ENCODE peak calls at places on chromosomes 1 and 21, in seven cellular contexts. One of them, this sample, is unnamed. For H3K27me3 and H3K4me1, the result is how much of the 10 kb centered on the place peaks cover.

GRCh38 chr1:24049709-24050108 is 62.2 kb downstream of the MYOM3 start:
- DNase-seq in H9: no peak
- DNase-seq in prostate gland: no peak
- DNase-seq in cardiac muscle cell: no peak
- DNase-seq in heart right ventricle: no peak
- DNase-seq in neural progenitor cell: no peak
- DNase-seq in endothelial cell of umbilical vein: no peak
- DNase-seq in this sample: no peak

GRCh38 chr1:241212624-241213023 is 144.4 kb downstream of the RGS7 start:
- DNase-seq in H9: no peak
- DNase-seq in prostate gland: no peak
- DNase-seq in cardiac muscle cell: no peak
- DNase-seq in heart right ventricle: no peak
- DNase-seq in neural progenitor cell: no peak
- DNase-seq in endothelial cell of umbilical vein: no peak
- DNase-seq in this sample: no peak

GRCh38 chr21:37582613-37583012 is 216.0 kb downstream of the DYRK1A start:
- DNase-seq in H9: no peak
- DNase-seq in prostate gland: peak
- DNase-seq in cardiac muscle cell: peak
- DNase-seq in heart right ventricle: peak
- DNase-seq in neural progenitor cell: peak
- DNase-seq in endothelial cell of umbilical vein: peak
- DNase-seq in this sample: peak

GRCh38 chr21:35423694-35424093 is 374.6 kb upstream of the RUNX1 start:
- DNase-seq in H9: no peak
- DNase-seq in prostate gland: no peak
- DNase-seq in cardiac muscle cell: no peak
- DNase-seq in heart right ventricle: no peak
- DNase-seq in neural progenitor cell: no peak
- DNase-seq in endothelial cell of umbilical vein: peak
- DNase-seq in this sample: no peak

GRCh38 chr1:55443175-55443933 is 228.2 kb upstream of the USP24 start:
- DNase-seq in H9: no peak
- DNase-seq in prostate gland: peak
- DNase-seq in cardiac muscle cell: no peak
- DNase-seq in heart right ventricle: peak
- DNase-seq in neural progenitor cell: no peak
- DNase-seq in endothelial cell of umbilical vein: peak
- DNase-seq in this sample: peak

GRCh38 chr1:73887412-73887811 is 310.6 kb downstream of the LRRIQ3 start:
- DNase-seq in H9: no peak
- DNase-seq in prostate gland: no peak
- DNase-seq in cardiac muscle cell: no peak
- DNase-seq in heart right ventricle: peak
- DNase-seq in neural progenitor cell: no peak
- DNase-seq in endothelial cell of umbilical vein: no peak
- DNase-seq in this sample: no peak

GRCh38 chr1:153251562-153251961 is 7.9 kb upstream of the LORICRIN start:
- DNase-seq in H9: no peak
- DNase-seq in prostate gland: no peak
- DNase-seq in cardiac muscle cell: no peak
- DNase-seq in heart right ventricle: no peak
- DNase-seq in neural progenitor cell: no peak
- DNase-seq in endothelial cell of umbilical vein: no peak
- DNase-seq in this sample: no peak

GRCh38 chr1:45792744-45793143 is 10.7 kb upstream of the MAST2 start:
- DNase-seq in H9: no peak
- DNase-seq in prostate gland: no peak
- DNase-seq in cardiac muscle cell: no peak
- DNase-seq in heart right ventricle: no peak
- DNase-seq in neural progenitor cell: no peak
- DNase-seq in endothelial cell of umbilical vein: no peak
- DNase-seq in this sample: no peak

GRCh38 chr1:9320520-9321479 is 28.1 kb downstream of the SPSB1 start:
- DNase-seq in H9: no peak
- DNase-seq in prostate gland: no peak
- DNase-seq in cardiac muscle cell: no peak
- DNase-seq in heart right ventricle: no peak
- DNase-seq in neural progenitor cell: peak
- DNase-seq in endothelial cell of umbilical vein: no peak
- DNase-seq in this sample: no peak

GRCh38 chr1:207034998-207035397 is 2.4 kb upstream of the C1orf116 start:
- DNase-seq in H9: no peak
- DNase-seq in prostate gland: no peak
- DNase-seq in cardiac muscle cell: no peak
- DNase-seq in heart right ventricle: no peak
- DNase-seq in neural progenitor cell: no peak
- DNase-seq in endothelial cell of umbilical vein: no peak
- DNase-seq in this sample: no peak

GRCh38 chr1:241323510-241323909 is 33.5 kb downstream of the RGS7 start:
- DNase-seq in H9: peak
- DNase-seq in prostate gland: no peak
- DNase-seq in cardiac muscle cell: peak
- DNase-seq in heart right ventricle: no peak
- DNase-seq in neural progenitor cell: peak
- DNase-seq in endothelial cell of umbilical vein: peak
- DNase-seq in this sample: peak

GRCh38 chr1:219518168-219518905 is 94.6 kb downstream of the ZC3H11B start:
- DNase-seq in H9: no peak
- DNase-seq in prostate gland: no peak
- DNase-seq in cardiac muscle cell: peak
- DNase-seq in heart right ventricle: no peak
- DNase-seq in neural progenitor cell: no peak
- DNase-seq in endothelial cell of umbilical vein: no peak
- DNase-seq in this sample: no peak

GRCh38 chr1:68384872-68385390 is 64.8 kb downstream of the RPE65 start:
- DNase-seq in H9: no peak
- DNase-seq in prostate gland: no peak
- DNase-seq in cardiac muscle cell: no peak
- DNase-seq in heart right ventricle: peak
- DNase-seq in neural progenitor cell: no peak
- DNase-seq in endothelial cell of umbilical vein: no peak
- DNase-seq in this sample: peak

GRCh38 chr1:99647460-99647859 is 1.5 kb downstream of the PALMD start:
- DNase-seq in H9: no peak
- DNase-seq in prostate gland: peak
- DNase-seq in cardiac muscle cell: no peak
- DNase-seq in heart right ventricle: peak
- DNase-seq in neural progenitor cell: no peak
- DNase-seq in endothelial cell of umbilical vein: peak
- DNase-seq in this sample: no peak

GRCh38 chr1:229640455-229640854 is 14.4 kb downstream of the URB2 start:
- DNase-seq in H9: no peak
- DNase-seq in prostate gland: no peak
- DNase-seq in cardiac muscle cell: no peak
- DNase-seq in heart right ventricle: no peak
- DNase-seq in neural progenitor cell: peak
- DNase-seq in endothelial cell of umbilical vein: no peak
- DNase-seq in this sample: no peak

GRCh38 chr1:7373936-7374760 is 396.9 kb upstream of the VAMP3 start:
- DNase-seq in H9: peak
- DNase-seq in prostate gland: no peak
- DNase-seq in cardiac muscle cell: no peak
- DNase-seq in heart right ventricle: no peak
- DNase-seq in neural progenitor cell: no peak
- DNase-seq in endothelial cell of umbilical vein: peak
- DNase-seq in this sample: no peak

GRCh38 chr1:206419783-206420182 is 50.5 kb upstream of the IKBKE start:
- DNase-seq in H9: no peak
- DNase-seq in prostate gland: no peak
- DNase-seq in cardiac muscle cell: no peak
- DNase-seq in heart right ventricle: no peak
- DNase-seq in neural progenitor cell: no peak
- DNase-seq in endothelial cell of umbilical vein: no peak
- DNase-seq in this sample: no peak

GRCh38 chr1:157695417-157695816 is 5.2 kb downstream of the FCRL3 start:
- DNase-seq in H9: no peak
- DNase-seq in prostate gland: no peak
- DNase-seq in cardiac muscle cell: no peak
- DNase-seq in heart right ventricle: no peak
- DNase-seq in neural progenitor cell: no peak
- DNase-seq in endothelial cell of umbilical vein: no peak
- DNase-seq in this sample: no peak

GRCh38 chr1:157700711-157701110 is at the start of gene FCRL3:
- DNase-seq in H9: no peak
- DNase-seq in prostate gland: no peak
- DNase-seq in cardiac muscle cell: no peak
- DNase-seq in heart right ventricle: no peak
- DNase-seq in neural progenitor cell: no peak
- DNase-seq in endothelial cell of umbilical vein: no peak
- DNase-seq in this sample: no peak

GRCh38 chr1:157700305-157700704 is 264 bp downstream of the FCRL3 start:
- DNase-seq in H9: no peak
- DNase-seq in prostate gland: no peak
- DNase-seq in cardiac muscle cell: no peak
- DNase-seq in heart right ventricle: no peak
- DNase-seq in neural progenitor cell: no peak
- DNase-seq in endothelial cell of umbilical vein: no peak
- DNase-seq in this sample: no peak

GRCh38 chr1:157696966-157697628 is 3.5 kb downstream of the FCRL3 start:
- DNase-seq in H9: no peak
- DNase-seq in prostate gland: no peak
- DNase-seq in cardiac muscle cell: no peak
- DNase-seq in heart right ventricle: no peak
- DNase-seq in neural progenitor cell: no peak
- DNase-seq in endothelial cell of umbilical vein: no peak
- DNase-seq in this sample: no peak

GRCh38 chr1:157697781-157698569 is 2.6 kb downstream of the FCRL3 start:
- DNase-seq in H9: no peak
- DNase-seq in prostate gland: no peak
- DNase-seq in cardiac muscle cell: no peak
- DNase-seq in heart right ventricle: no peak
- DNase-seq in neural progenitor cell: no peak
- DNase-seq in endothelial cell of umbilical vein: no peak
- DNase-seq in this sample: no peak
- H3K27me3 ChIP-seq in H9: under half
- H3K27me3 ChIP-seq in prostate gland: under half
- H3K27me3 ChIP-seq in cardiac muscle cell: under half
- H3K27me3 ChIP-seq in heart right ventricle: under half
- H3K27me3 ChIP-seq in neural progenitor cell: under half
- H3K27me3 ChIP-seq in endothelial cell of umbilical vein: under half
- H3K27me3 ChIP-seq in this sample: under half

GRCh38 chr1:3423896-3424610 is 30.4 kb upstream of the ARHGEF16 start:
- DNase-seq in H9: no peak
- DNase-seq in prostate gland: no peak
- DNase-seq in cardiac muscle cell: peak
- DNase-seq in heart right ventricle: no peak
- DNase-seq in neural progenitor cell: no peak
- DNase-seq in endothelial cell of umbilical vein: no peak
- DNase-seq in this sample: no peak

GRCh38 chr1:3420218-3420951 is 34.1 kb upstream of the ARHGEF16 start:
- DNase-seq in H9: no peak
- DNase-seq in prostate gland: no peak
- DNase-seq in cardiac muscle cell: no peak
- DNase-seq in heart right ventricle: no peak
- DNase-seq in neural progenitor cell: no peak
- DNase-seq in endothelial cell of umbilical vein: no peak
- DNase-seq in this sample: no peak

GRCh38 chr1:3425486-3426215 is 28.8 kb upstream of the ARHGEF16 start:
- DNase-seq in H9: no peak
- DNase-seq in prostate gland: no peak
- DNase-seq in cardiac muscle cell: no peak
- DNase-seq in heart right ventricle: no peak
- DNase-seq in neural progenitor cell: no peak
- DNase-seq in endothelial cell of umbilical vein: no peak
- DNase-seq in this sample: no peak

GRCh38 chr1:3423245-3423829 is 31.1 kb upstream of the ARHGEF16 start:
- DNase-seq in H9: no peak
- DNase-seq in prostate gland: no peak
- DNase-seq in cardiac muscle cell: peak
- DNase-seq in heart right ventricle: peak
- DNase-seq in neural progenitor cell: no peak
- DNase-seq in endothelial cell of umbilical vein: no peak
- DNase-seq in this sample: peak

DNA sequence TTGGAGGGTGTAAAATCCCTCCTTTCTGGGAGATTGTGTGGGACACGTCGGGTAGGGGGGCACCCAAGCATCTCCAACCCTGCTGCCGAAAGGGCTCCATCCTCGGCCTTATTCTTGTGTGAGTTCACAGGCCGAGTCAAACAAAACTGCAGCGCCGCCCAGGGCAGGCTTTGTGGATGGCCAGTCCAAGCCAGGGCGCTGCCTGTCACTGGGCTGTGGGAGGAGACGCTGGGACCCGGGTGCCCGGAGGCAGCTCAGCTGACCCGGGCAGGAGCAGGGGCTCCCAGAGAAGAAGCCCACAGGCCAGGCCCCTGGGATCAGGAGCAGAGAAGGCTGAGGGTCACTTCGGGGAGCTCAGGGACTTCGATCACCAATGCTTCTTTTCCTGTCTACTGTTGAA is 31.8 kb upstream of the ARHGEF16 start:
- DNase-seq in H9: no peak
- DNase-seq in prostate gland: no peak
- DNase-seq in cardiac muscle cell: no peak
- DNase-seq in heart right ventricle: no peak
- DNase-seq in neural progenitor cell: no peak
- DNase-seq in endothelial cell of umbilical vein: no peak
- DNase-seq in this sample: no peak
- TF ChIP-seq CTCF in H9: no peak
- TF ChIP-seq CTCF in prostate gland: no peak
- TF ChIP-seq CTCF in cardiac muscle cell: no peak
- TF ChIP-seq CTCF in heart right ventricle: no peak
- TF ChIP-seq CTCF in neural progenitor cell: no peak
- TF ChIP-seq CTCF in endothelial cell of umbilical vein: no peak
- TF ChIP-seq CTCF in this sample: no peak

GRCh38 chr1:111653695-111654094 is 34.1 kb downstream of the RAP1A start:
- DNase-seq in H9: no peak
- DNase-seq in prostate gland: no peak
- DNase-seq in cardiac muscle cell: no peak
- DNase-seq in heart right ventricle: no peak
- DNase-seq in neural progenitor cell: no peak
- DNase-seq in endothelial cell of umbilical vein: no peak
- DNase-seq in this sample: no peak

GRCh38 chr1:111658622-111659021 is 39.0 kb downstream of the RAP1A start:
- DNase-seq in H9: no peak
- DNase-seq in prostate gland: no peak
- DNase-seq in cardiac muscle cell: no peak
- DNase-seq in heart right ventricle: no peak
- DNase-seq in neural progenitor cell: no peak
- DNase-seq in endothelial cell of umbilical vein: no peak
- DNase-seq in this sample: no peak

GRCh38 chr1:111660204-111661150 is 40.9 kb downstream of the RAP1A start:
- DNase-seq in H9: no peak
- DNase-seq in prostate gland: no peak
- DNase-seq in cardiac muscle cell: no peak
- DNase-seq in heart right ventricle: no peak
- DNase-seq in neural progenitor cell: no peak
- DNase-seq in endothelial cell of umbilical vein: no peak
- DNase-seq in this sample: no peak

GRCh38 chr1:111654839-111655238 is 35.2 kb downstream of the RAP1A start:
- DNase-seq in H9: no peak
- DNase-seq in prostate gland: no peak
- DNase-seq in cardiac muscle cell: no peak
- DNase-seq in heart right ventricle: no peak
- DNase-seq in neural progenitor cell: no peak
- DNase-seq in endothelial cell of umbilical vein: no peak
- DNase-seq in this sample: no peak

GRCh38 chr1:111656093-111657017 is 36.8 kb downstream of the RAP1A start:
- DNase-seq in H9: no peak
- DNase-seq in prostate gland: peak
- DNase-seq in cardiac muscle cell: peak
- DNase-seq in heart right ventricle: peak
- DNase-seq in neural progenitor cell: peak
- DNase-seq in endothelial cell of umbilical vein: peak
- DNase-seq in this sample: peak
- H3K4me1 ChIP-seq in H9: under half
- H3K4me1 ChIP-seq in prostate gland: under half
- H3K4me1 ChIP-seq in cardiac muscle cell: under half
- H3K4me1 ChIP-seq in heart right ventricle: under half
- H3K4me1 ChIP-seq in neural progenitor cell: under half
- H3K4me1 ChIP-seq in endothelial cell of umbilical vein: under half
- H3K4me1 ChIP-seq in this sample: under half

GRCh38 chr1:69994261-69994660 is 211.1 kb downstream of the LRRC40 start:
- DNase-seq in H9: no peak
- DNase-seq in prostate gland: no peak
- DNase-seq in cardiac muscle cell: no peak
- DNase-seq in heart right ventricle: no peak
- DNase-seq in neural progenitor cell: no peak
- DNase-seq in endothelial cell of umbilical vein: peak
- DNase-seq in this sample: no peak
- H3K27me3 ChIP-seq in H9: under half
- H3K27me3 ChIP-seq in prostate gland: under half
- H3K27me3 ChIP-seq in cardiac muscle cell: under half
- H3K27me3 ChIP-seq in heart right ventricle: under half
- H3K27me3 ChIP-seq in neural progenitor cell: under half
- H3K27me3 ChIP-seq in endothelial cell of umbilical vein: under half
- H3K27me3 ChIP-seq in this sample: under half